ENCODE peak calls at places on chromosome 6, in five cellular contexts. O is heart left ventricle, Z is ovary, P is HCT116, T is Peyer's patch. I is an unnamed sample.

GRCh38 chr6:8855411-8855810 is 420.1 kb upstream of the SLC35B3 start:
- DNase-seq in O (no peak), Z (no peak), P (no peak), T (no peak), I (no peak)

GRCh38 chr6:16897669-16898068 is 136.4 kb upstream of the ATXN1 start:
- DNase-seq in O (no peak), Z (no peak), P (no peak), T (no peak), I (no peak)

GRCh38 chr6:11852061-11852619 is 73.5 kb upstream of the ADTRP start:
- DNase-seq in O (no peak), Z (no peak), P (no peak), T (no peak), I (no peak)

GRCh38 chr6:149260214-149260874 is 57.2 kb upstream of the TAB2 start:
- DNase-seq in O (no peak), Z (no peak), P (no peak), T (no peak), I (no peak)

GRCh38 chr6:137799950-137800568 is 67.0 kb upstream of the TNFAIP3 start:
- DNase-seq in O (peak; percentile 48), Z (no peak), P (peak; percentile 54), T (no peak), I (peak; percentile 33)

GRCh38 chr6:26172496-26172958 is 85.3 kb downstream of the HFE start:
- DNase-seq in O (peak; percentile 36), Z (no peak), P (no peak), T (no peak), I (peak; percentile 47)

GRCh38 chr6:235763-236360 is 56.4 kb upstream of the DUSP22 start:
- DNase-seq in O (no peak), Z (no peak), P (no peak), T (no peak), I (no peak)

GRCh38 chr6:169224185-169224695 is 29.4 kb downstream of the THBS2 start:
- DNase-seq in O (no peak), Z (peak; percentile 83), P (no peak), T (no peak), I (no peak)

GRCh38 chr6:44778513-44778912 is 391.0 kb downstream of the CDC5L start:
- DNase-seq in O (no peak), Z (no peak), P (no peak), T (no peak), I (no peak)

GRCh38 chr6:63496388-63496804 is 75.9 kb upstream of the LOC128125822 start:
- DNase-seq in O (no peak), Z (no peak), P (no peak), T (no peak), I (no peak)

GRCh38 chr6:158544428-158544827 is 15.5 kb upstream of the TMEM181 start:
- DNase-seq in O (no peak), Z (no peak), P (no peak), T (no peak), I (no peak)

GRCh38 chr6:122730775-122731386 is 48.6 kb upstream of the FABP7 start:
- DNase-seq in O (no peak), Z (no peak), P (no peak), T (no peak), I (no peak)

GRCh38 chr6:7276199-7276524 is 36.8 kb downstream of the SSR1 start:
- DNase-seq in O (no peak), Z (no peak), P (no peak), T (no peak), I (no peak)

GRCh38 chr6:37516076-37516919 is 16.6 kb upstream of the CCDC167 start:
- DNase-seq in O (no peak), Z (no peak), P (no peak), T (peak; percentile 79), I (peak; percentile 39)

GRCh38 chr6:12748815-12749521 is 32.4 kb downstream of the PHACTR1 start:
- DNase-seq in O (no peak), Z (no peak), P (no peak), T (peak; percentile 34), I (no peak)

GRCh38 chr6:54133186-54133585 is 21.9 kb downstream of the MLIP start:
- DNase-seq in O (no peak), Z (no peak), P (no peak), T (no peak), I (no peak)

GRCh38 chr6:39543117-39543516 is 182.1 kb downstream of the KIF6 start:
- DNase-seq in O (peak; percentile 36), Z (no peak), P (no peak), T (no peak), I (peak; percentile 24)

GRCh38 chr6:24205020-24205492 is 79.0 kb downstream of the NRSN1 start:
- DNase-seq in O (no peak), Z (no peak), P (peak; percentile 28), T (no peak), I (no peak)

GRCh38 chr6:80872194-80872950 is 765.9 kb downstream of the BCKDHB start:
- DNase-seq in O (peak; percentile 39), Z (no peak), P (no peak), T (no peak), I (no peak)

GRCh38 chr6:11171952-11172351 is 60.4 kb upstream of the ERVFRD-1 start:
- DNase-seq in O (no peak), Z (no peak), P (no peak), T (no peak), I (no peak)

GRCh38 chr6:72035966-72036365 is 149.6 kb downstream of the RIMS1 start:
- DNase-seq in O (no peak), Z (no peak), P (no peak), T (no peak), I (no peak)

GRCh38 chr6:24796616-24797290 is 2.0 kb downstream of the ARMH2 start:
- DNase-seq in O (no peak), Z (no peak), P (no peak), T (no peak), I (no peak)

GRCh38 chr6:159878341-159878740 is 12.4 kb upstream of the MAS1 start:
- DNase-seq in O (no peak), Z (no peak), P (no peak), T (no peak), I (no peak)

GRCh38 chr6:74755748-74756147 is 450.1 kb downstream of the COL12A1 start:
- DNase-seq in O (no peak), Z (no peak), P (no peak), T (no peak), I (no peak)

GRCh38 chr6:38018755-38019165 is 199.2 kb downstream of the ZFAND3 start:
- DNase-seq in O (no peak), Z (no peak), P (no peak), T (no peak), I (no peak)

GRCh38 chr6:168418631-168419250 is 22.2 kb upstream of the SMOC2 start:
- DNase-seq in O (no peak), Z (no peak), P (no peak), T (no peak), I (no peak)

GRCh38 chr6:87241304-87241703 is 81.1 kb upstream of the SMIM8 start:
- DNase-seq in O (no peak), Z (no peak), P (no peak), T (no peak), I (no peak)

GRCh38 chr6:135012764-135013163 is 41.9 kb downstream of the HBS1L start:
- DNase-seq in O (no peak), Z (no peak), P (no peak), T (no peak), I (no peak)

GRCh38 chr6:15086273-15087158 is 159.4 kb upstream of the JARID2 start:
- DNase-seq in O (no peak), Z (no peak), P (no peak), T (peak; percentile 67), I (no peak)

GRCh38 chr6:11241793-11242201 is 9.3 kb upstream of the NEDD9 start:
- DNase-seq in O (peak; percentile 48), Z (peak; percentile 84), P (no peak), T (no peak), I (peak; percentile 81)

GRCh38 chr6:24667378-24667803 is 514 bp downstream of the ACOT13 start:
- DNase-seq in O (no peak), Z (no peak), P (no peak), T (no peak), I (no peak)

GRCh38 chr6:33621396-33622388 is 570 bp downstream of the ITPR3 start:
- DNase-seq in O (peak; percentile 52), Z (peak; percentile 61), P (no peak), T (peak; percentile 72), I (peak; percentile 39)
- H3K4me1 ChIP-seq in O (peaks cover 17% of the 10 kb centered on the region), Z (no peaks in the 10 kb centered on the region), P (peaks cover 24% of the 10 kb centered on the region), T (peaks cover 13% of the 10 kb centered on the region), I (peaks cover 26% of the 10 kb centered on the region)

GRCh38 chr6:108403260-108403659 is 108.4 kb downstream of the AFG1L start:
- DNase-seq in O (no peak), Z (no peak), P (no peak), T (no peak), I (no peak)
- H3K9me3 ChIP-seq in O (no peaks in the 10 kb centered on the region), Z (no peaks in the 10 kb centered on the region), P (no peaks in the 10 kb centered on the region), T (no peaks in the 10 kb centered on the region), I (no peaks in the 10 kb centered on the region)

DNA sequence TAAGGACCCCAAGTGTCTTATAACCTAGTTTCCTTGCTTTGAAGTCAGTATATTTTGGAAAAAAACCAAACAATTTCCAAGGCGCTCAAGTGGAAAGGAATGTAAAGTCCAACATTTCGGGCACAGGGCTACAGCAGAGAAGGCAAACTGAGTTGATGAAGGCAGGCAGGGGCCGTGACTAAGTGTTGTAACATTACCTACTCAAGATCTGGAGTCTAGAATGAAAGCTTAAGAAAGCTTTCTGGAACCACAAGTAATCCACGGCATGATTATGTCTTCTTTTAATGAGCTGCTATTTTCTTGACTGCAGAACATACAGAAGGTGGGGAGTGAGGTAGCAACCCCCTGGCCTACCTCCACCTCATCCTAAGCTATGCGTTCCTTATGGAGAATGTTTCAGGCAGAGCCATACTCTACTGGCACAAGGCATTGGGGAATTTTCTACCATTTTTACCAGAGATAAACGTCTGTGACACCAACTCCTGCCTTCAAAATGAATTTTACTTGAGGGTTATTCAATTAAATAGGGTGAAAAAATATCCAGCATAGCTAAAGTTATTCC is 4.3 kb downstream of the PPP1R10 start:
- DNase-seq in O (no peak), Z (no peak), P (no peak), T (no peak), I (no peak)
- TF ChIP-seq POLR2A in O (no peak), Z (no peak), P (no peak), T (peak; percentile 5), I (peak; percentile 18)

GRCh38 chr6:144341831-144342527 is 56.8 kb downstream of the UTRN start:
- DNase-seq in O (no peak), Z (no peak), P (no peak), T (no peak), I (no peak)

GRCh38 chr6:144340541-144341371 is 55.6 kb downstream of the UTRN start:
- DNase-seq in O (no peak), Z (no peak), P (no peak), T (no peak), I (no peak)

GRCh38 chr6:144338474-144338873 is 53.3 kb downstream of the UTRN start:
- DNase-seq in O (no peak), Z (no peak), P (no peak), T (no peak), I (no peak)

GRCh38 chr6:144338951-144339681 is 54.0 kb downstream of the UTRN start:
- DNase-seq in O (no peak), Z (no peak), P (no peak), T (no peak), I (no peak)

DNA sequence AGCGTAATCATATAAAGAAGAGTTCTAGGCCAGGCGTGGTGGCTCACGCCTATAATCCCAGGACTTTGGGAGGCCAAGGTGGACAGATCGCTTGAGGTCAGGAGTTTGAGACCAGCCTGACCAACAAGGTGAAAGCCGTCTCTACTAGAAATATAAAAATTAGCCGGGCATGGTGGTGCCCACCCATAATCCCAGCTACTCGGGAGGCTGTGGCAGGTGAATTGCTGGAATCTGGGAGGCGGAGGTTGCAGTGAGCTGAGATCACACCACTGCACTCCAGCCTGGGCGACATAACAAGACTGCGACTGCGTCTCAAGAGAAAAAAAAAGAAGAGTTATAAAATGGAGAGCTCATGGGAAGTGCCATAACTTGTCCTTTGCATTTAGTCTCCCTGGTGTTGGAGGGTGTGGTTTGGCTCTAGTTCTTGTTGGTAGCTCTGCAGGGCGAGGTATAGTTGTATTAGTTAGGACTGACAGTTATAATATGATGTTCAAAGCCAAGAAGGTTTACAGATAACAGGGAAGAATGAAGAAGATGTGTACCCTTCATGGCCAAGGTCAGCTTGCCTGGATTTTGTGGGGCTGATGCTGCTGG is 54.8 kb downstream of the UTRN start:
- DNase-seq in O (no peak), Z (no peak), P (no peak), T (no peak), I (no peak)
- H3K4me1 ChIP-seq in O (peaks cover 61% of the 10 kb centered on the region), Z (peaks cover 5% of the 10 kb centered on the region), P (peaks cover 22% of the 10 kb centered on the region), T (peaks cover 25% of the 10 kb centered on the region), I (peaks cover 84% of the 10 kb centered on the region)